ENCODE peak calls at places on chromosome 7, in eight cellular contexts. Z, Y, I, L, A, X, E and M are unnamed samples.

GRCh38 chr7:67713651-67714050 is 717.0 kb downstream of the TYW1 start:
- DNase-seq in Z (no peak), Y (no peak), I (no peak), L (no peak), A (no peak), X (no peak), E (no peak), M (no peak)

GRCh38 chr7:64113981-64114380 is 68.7 kb downstream of the ZNF727 start:
- DNase-seq in Z (no peak), Y (no peak), I (no peak), L (no peak), A (no peak), X (no peak), E (no peak), M (no peak)

GRCh38 chr7:7554021-7554432 is 12.7 kb upstream of the MIOS start:
- DNase-seq in Z (peak; percentile 78), Y (peak; percentile 24), I (no peak), L (no peak), A (no peak), X (no peak), E (no peak), M (no peak)

GRCh38 chr7:102128303-102128702 is 158.4 kb upstream of the SH2B2 start:
- DNase-seq in Z (no peak), Y (no peak), I (no peak), L (no peak), A (no peak), X (no peak), E (no peak), M (no peak)

GRCh38 chr7:42198974-42199668 is 37.9 kb downstream of the GLI3 start:
- DNase-seq in Z (peak; percentile 74), Y (no peak), I (no peak), L (no peak), A (no peak), X (no peak), E (no peak), M (peak; percentile 42)

GRCh38 chr7:107813524-107813923 is 10.5 kb upstream of the SLC26A3 start:
- DNase-seq in Z (no peak), Y (no peak), I (no peak), L (no peak), A (peak; percentile 24), X (no peak), E (no peak), M (no peak)

GRCh38 chr7:147415991-147416390 is 1174.6 kb upstream of the C7orf33 start:
- DNase-seq in Z (no peak), Y (no peak), I (no peak), L (no peak), A (no peak), X (no peak), E (no peak), M (no peak)

GRCh38 chr7:55469271-55469681 is 103.0 kb downstream of the VOPP1 start:
- DNase-seq in Z (no peak), Y (no peak), I (no peak), L (no peak), A (no peak), X (no peak), E (no peak), M (no peak)

GRCh38 chr7:24825315-24825917 is 68.2 kb upstream of the GSDME start:
- DNase-seq in Z (peak; percentile 19), Y (no peak), I (no peak), L (peak; percentile 20), A (no peak), X (no peak), E (no peak), M (no peak)

GRCh38 chr7:36286241-36286640 is 103.4 kb upstream of the ANLN start:
- DNase-seq in Z (no peak), Y (no peak), I (no peak), L (no peak), A (no peak), X (no peak), E (no peak), M (no peak)

GRCh38 chr7:98217623-98218582 is 6.7 kb downstream of the BHLHA15 start:
- DNase-seq in Z (no peak), Y (no peak), I (no peak), L (no peak), A (no peak), X (no peak), E (no peak), M (no peak)

GRCh38 chr7:114481995-114482394 is 67.4 kb downstream of the FOXP2 start:
- DNase-seq in Z (no peak), Y (no peak), I (no peak), L (no peak), A (no peak), X (peak; percentile 64), E (no peak), M (no peak)

GRCh38 chr7:44287488-44288380 is 37.7 kb downstream of the CAMK2B start:
- DNase-seq in Z (no peak), Y (no peak), I (no peak), L (no peak), A (no peak), X (no peak), E (no peak), M (no peak)

GRCh38 chr7:133871757-133872156 is 255.4 kb upstream of the LRGUK start:
- DNase-seq in Z (no peak), Y (no peak), I (no peak), L (no peak), A (no peak), X (no peak), E (no peak), M (no peak)

GRCh38 chr7:34869016-34869415 is 168.3 kb downstream of the DPY19L1 start:
- DNase-seq in Z (no peak), Y (no peak), I (no peak), L (no peak), A (no peak), X (no peak), E (no peak), M (no peak)

GRCh38 chr7:1715671-1716074 is 45.6 kb downstream of the ELFN1 start:
- DNase-seq in Z (no peak), Y (no peak), I (no peak), L (no peak), A (no peak), X (no peak), E (no peak), M (no peak)

GRCh38 chr7:151518781-151519044 is 982 bp downstream of the RHEB start:
- DNase-seq in Z (no peak), Y (no peak), I (no peak), L (no peak), A (no peak), X (no peak), E (no peak), M (no peak)

GRCh38 chr7:100544949-100545635 is 6.1 kb downstream of the AGFG2 start:
- DNase-seq in Z (no peak), Y (no peak), I (no peak), L (no peak), A (no peak), X (peak; percentile 80), E (no peak), M (no peak)

GRCh38 chr7:93902777-93903423 is 3.5 kb upstream of the GNGT1 start:
- DNase-seq in Z (peak; percentile 38), Y (no peak), I (peak; percentile 23), L (peak; percentile 57), A (no peak), X (no peak), E (no peak), M (peak; percentile 28)

GRCh38 chr7:21507627-21508343 is 35.1 kb upstream of the DNAH11 start:
- DNase-seq in Z (peak; percentile 41), Y (no peak), I (peak; percentile 67), L (peak; percentile 40), A (no peak), X (peak; percentile 37), E (no peak), M (peak; percentile 28)

GRCh38 chr7:134920026-134920758 is 66.1 kb upstream of the AGBL3 start:
- DNase-seq in Z (peak; percentile 78), Y (peak; percentile 58), I (no peak), L (peak; percentile 46), A (no peak), X (peak; percentile 63), E (no peak), M (no peak)

GRCh38 chr7:27098493-27099223 is 2.9 kb upstream of the HOXA1 start:
- DNase-seq in Z (no peak), Y (no peak), I (peak; percentile 66), L (no peak), A (no peak), X (peak; percentile 67), E (no peak), M (no peak)

GRCh38 chr7:22669692-22670421 is 57.1 kb upstream of the IL6 start:
- DNase-seq in Z (no peak), Y (no peak), I (no peak), L (no peak), A (no peak), X (no peak), E (no peak), M (no peak)

GRCh38 chr7:31487071-31487470 is 26.8 kb upstream of the ITPRID1 start:
- DNase-seq in Z (no peak), Y (no peak), I (no peak), L (no peak), A (no peak), X (no peak), E (no peak), M (no peak)

GRCh38 chr7:93720106-93720505 is 145.6 kb upstream of the CALCR start:
- DNase-seq in Z (no peak), Y (no peak), I (no peak), L (no peak), A (no peak), X (no peak), E (no peak), M (no peak)

GRCh38 chr7:78530351-78530750 is 731.8 kb downstream of the PHTF2 start:
- DNase-seq in Z (peak; percentile 48), Y (peak; percentile 26), I (no peak), L (no peak), A (no peak), X (peak; percentile 66), E (no peak), M (no peak)